ENCODE peak calls at places on chromosomes 2 and 18, in five cellular contexts. One of them, this sample, is unnamed.

GRCh38 chr2:43609304-43609883 is 13.6 kb upstream of the THADA start:
- DNase-seq in fibroblast of mammary gland: peak
- DNase-seq in stromal cell of bone marrow: peak
- DNase-seq in Calu3: peak
- DNase-seq in iPS-NIHi11: peak
- DNase-seq in this sample: peak

GRCh38 chr18:10230072-10230471 is 224.4 kb upstream of the APCDD1 start:
- DNase-seq in fibroblast of mammary gland: peak
- DNase-seq in stromal cell of bone marrow: peak
- DNase-seq in Calu3: no peak
- DNase-seq in iPS-NIHi11: peak
- DNase-seq in this sample: peak

GRCh38 chr18:48151421-48152095 is 221.1 kb upstream of the SMAD2 start:
- DNase-seq in fibroblast of mammary gland: no peak
- DNase-seq in stromal cell of bone marrow: no peak
- DNase-seq in Calu3: no peak
- DNase-seq in iPS-NIHi11: no peak
- DNase-seq in this sample: no peak

GRCh38 chr18:33873127-33873526 is 295.1 kb downstream of the ASXL3 start:
- DNase-seq in fibroblast of mammary gland: no peak
- DNase-seq in stromal cell of bone marrow: no peak
- DNase-seq in Calu3: no peak
- DNase-seq in iPS-NIHi11: no peak
- DNase-seq in this sample: no peak

GRCh38 chr2:70942396-70942795 is 6.7 kb downstream of the ATP6V1B1 start:
- DNase-seq in fibroblast of mammary gland: no peak
- DNase-seq in stromal cell of bone marrow: no peak
- DNase-seq in Calu3: no peak
- DNase-seq in iPS-NIHi11: no peak
- DNase-seq in this sample: no peak

GRCh38 chr2:15799432-15799827 is 140.9 kb upstream of the MYCN start:
- DNase-seq in fibroblast of mammary gland: no peak
- DNase-seq in stromal cell of bone marrow: no peak
- DNase-seq in Calu3: peak
- DNase-seq in iPS-NIHi11: no peak
- DNase-seq in this sample: no peak

GRCh38 chr2:129118296-129118695 is 799.6 kb upstream of the HS6ST1 start:
- DNase-seq in fibroblast of mammary gland: no peak
- DNase-seq in stromal cell of bone marrow: no peak
- DNase-seq in Calu3: no peak
- DNase-seq in iPS-NIHi11: no peak
- DNase-seq in this sample: no peak

GRCh38 chr2:24409700-24410556 is 49.6 kb upstream of the ITSN2 start:
- DNase-seq in fibroblast of mammary gland: peak
- DNase-seq in stromal cell of bone marrow: peak
- DNase-seq in Calu3: peak
- DNase-seq in iPS-NIHi11: peak
- DNase-seq in this sample: peak

GRCh38 chr2:225076125-225076524 is 33.9 kb upstream of the DOCK10 start:
- DNase-seq in fibroblast of mammary gland: peak
- DNase-seq in stromal cell of bone marrow: peak
- DNase-seq in Calu3: no peak
- DNase-seq in iPS-NIHi11: no peak
- DNase-seq in this sample: no peak

GRCh38 chr2:135561925-135562324 is 30.6 kb downstream of the R3HDM1 start:
- DNase-seq in fibroblast of mammary gland: no peak
- DNase-seq in stromal cell of bone marrow: no peak
- DNase-seq in Calu3: no peak
- DNase-seq in iPS-NIHi11: no peak
- DNase-seq in this sample: no peak

GRCh38 chr2:42909966-42910365 is 117.6 kb upstream of the HAAO start:
- DNase-seq in fibroblast of mammary gland: no peak
- DNase-seq in stromal cell of bone marrow: no peak
- DNase-seq in Calu3: no peak
- DNase-seq in iPS-NIHi11: no peak
- DNase-seq in this sample: no peak

GRCh38 chr2:112204411-112204810 is 50.4 kb downstream of the ZC3H8 start:
- DNase-seq in fibroblast of mammary gland: peak
- DNase-seq in stromal cell of bone marrow: peak
- DNase-seq in Calu3: no peak
- DNase-seq in iPS-NIHi11: no peak
- DNase-seq in this sample: no peak

GRCh38 chr2:86315084-86315483 is 22.3 kb downstream of the REEP1 start:
- DNase-seq in fibroblast of mammary gland: no peak
- DNase-seq in stromal cell of bone marrow: no peak
- DNase-seq in Calu3: no peak
- DNase-seq in iPS-NIHi11: no peak
- DNase-seq in this sample: no peak

GRCh38 chr18:79791141-79791972 is 6.4 kb upstream of the KCNG2 start:
- DNase-seq in fibroblast of mammary gland: peak
- DNase-seq in stromal cell of bone marrow: peak
- DNase-seq in Calu3: no peak
- DNase-seq in iPS-NIHi11: no peak
- DNase-seq in this sample: no peak

GRCh38 chr2:239736358-239737143 is 288.6 kb downstream of the NDUFA10 start:
- DNase-seq in fibroblast of mammary gland: no peak
- DNase-seq in stromal cell of bone marrow: no peak
- DNase-seq in Calu3: no peak
- DNase-seq in iPS-NIHi11: no peak
- DNase-seq in this sample: no peak

GRCh38 chr2:214542866-214543265 is 132.0 kb downstream of the VWC2L start:
- DNase-seq in fibroblast of mammary gland: peak
- DNase-seq in stromal cell of bone marrow: peak
- DNase-seq in Calu3: no peak
- DNase-seq in iPS-NIHi11: no peak
- DNase-seq in this sample: no peak

GRCh38 chr18:77046994-77047393 is 85.6 kb downstream of the MBP start:
- DNase-seq in fibroblast of mammary gland: no peak
- DNase-seq in stromal cell of bone marrow: no peak
- DNase-seq in Calu3: no peak
- DNase-seq in iPS-NIHi11: no peak
- DNase-seq in this sample: no peak

GRCh38 chr2:126781206-126781605 is 117.5 kb upstream of the TEX51 start:
- DNase-seq in fibroblast of mammary gland: no peak
- DNase-seq in stromal cell of bone marrow: no peak
- DNase-seq in Calu3: no peak
- DNase-seq in iPS-NIHi11: no peak
- DNase-seq in this sample: no peak

GRCh38 chr2:30315391-30316055 is 84.2 kb downstream of the LBH start:
- DNase-seq in fibroblast of mammary gland: no peak
- DNase-seq in stromal cell of bone marrow: no peak
- DNase-seq in Calu3: no peak
- DNase-seq in iPS-NIHi11: no peak
- DNase-seq in this sample: no peak

GRCh38 chr2:189178007-189178406 is 1.6 kb downstream of the COL5A2 start:
- DNase-seq in fibroblast of mammary gland: peak
- DNase-seq in stromal cell of bone marrow: no peak
- DNase-seq in Calu3: no peak
- DNase-seq in iPS-NIHi11: no peak
- DNase-seq in this sample: no peak

GRCh38 chr2:222572761-222573174 is 83.1 kb downstream of the FARSB start:
- DNase-seq in fibroblast of mammary gland: peak
- DNase-seq in stromal cell of bone marrow: peak
- DNase-seq in Calu3: no peak
- DNase-seq in iPS-NIHi11: no peak
- DNase-seq in this sample: no peak

GRCh38 chr2:188788621-188789020 is 185.6 kb upstream of the COL3A1 start:
- DNase-seq in fibroblast of mammary gland: peak
- DNase-seq in stromal cell of bone marrow: peak
- DNase-seq in Calu3: peak
- DNase-seq in iPS-NIHi11: no peak
- DNase-seq in this sample: peak

GRCh38 chr2:209391776-209392401 is 32.0 kb upstream of the MAP2 start:
- DNase-seq in fibroblast of mammary gland: peak
- DNase-seq in stromal cell of bone marrow: peak
- DNase-seq in Calu3: no peak
- DNase-seq in iPS-NIHi11: no peak
- DNase-seq in this sample: no peak

This sample was measured in NCI-H446 treated with DMSO at 0.1 percent for 48 hours.